ENCODE peak calls at places on chromosomes 2 and 18, in five cellular contexts. One of them, this sample, is unnamed.

GRCh38 chr2:75054296-75054695 is 95.9 kb downstream of the POLE4 start:
- DNase-seq in BJ: no peak
- DNase-seq in neural crest cell: no peak
- DNase-seq in WTC11: no peak
- DNase-seq in T47D: no peak
- DNase-seq in this sample: no peak

GRCh38 chr18:58403799-58404455 is 225.0 kb downstream of the ALPK2 start:
- DNase-seq in T47D: no peak
- DNase-seq in WTC11: no peak
- DNase-seq in neural crest cell: no peak
- DNase-seq in BJ: no peak
- DNase-seq in this sample: no peak

GRCh38 chr2:217870528-217871011 is 132.2 kb downstream of the TNS1 start:
- DNase-seq in neural crest cell: no peak
- DNase-seq in T47D: no peak
- DNase-seq in BJ: no peak
- DNase-seq in WTC11: no peak
- DNase-seq in this sample: no peak

GRCh38 chr18:22559414-22560282 is 141.9 kb upstream of the CTAGE1 start:
- DNase-seq in T47D: peak
- DNase-seq in neural crest cell: peak
- DNase-seq in BJ: no peak
- DNase-seq in WTC11: peak
- DNase-seq in this sample: no peak

GRCh38 chr18:31241900-31242409 is 76.0 kb upstream of the DSG1 start:
- DNase-seq in neural crest cell: peak
- DNase-seq in T47D: peak
- DNase-seq in WTC11: peak
- DNase-seq in BJ: no peak
- DNase-seq in this sample: no peak

GRCh38 chr2:66667288-66667780 is 232.4 kb downstream of the MEIS1 start:
- DNase-seq in T47D: no peak
- DNase-seq in neural crest cell: no peak
- DNase-seq in BJ: no peak
- DNase-seq in WTC11: no peak
- DNase-seq in this sample: peak

GRCh38 chr2:74181739-74182138 is 3.1 kb upstream of the MOB1A start:
- DNase-seq in WTC11: no peak
- DNase-seq in BJ: no peak
- DNase-seq in T47D: no peak
- DNase-seq in neural crest cell: no peak
- DNase-seq in this sample: no peak

GRCh38 chr2:33024758-33025157 is 78.0 kb downstream of the LTBP1 start:
- DNase-seq in WTC11: no peak
- DNase-seq in T47D: no peak
- DNase-seq in neural crest cell: no peak
- DNase-seq in BJ: no peak
- DNase-seq in this sample: no peak

This sample was measured in NT2/D1.